ENCODE peak calls at places on chromosomes 1 and 21, in ten cellular contexts. One of them, this sample, is unnamed. For H3K4me1, the result is how much of the 10 kb centered on the place peaks cover.

GRCh38 chr1:207102146-207102545 is 1.9 kb upstream of the C4BPA start:
- DNase-seq in fibroblast of lung: no peak
- DNase-seq in adrenal gland: no peak
- DNase-seq in aorta: no peak
- DNase-seq in PC-3: no peak
- DNase-seq in tibial nerve: no peak
- DNase-seq in cardiac muscle cell: no peak
- DNase-seq in mucosa of descending colon: no peak
- DNase-seq in psoas muscle: no peak
- DNase-seq in CD8-positive, alpha-beta T cell: no peak
- DNase-seq in this sample: no peak

GRCh38 chr1:214518387-214518786 is 33.0 kb downstream of the PTPN14 start:
- DNase-seq in fibroblast of lung: no peak
- DNase-seq in adrenal gland: no peak
- DNase-seq in aorta: no peak
- DNase-seq in PC-3: no peak
- DNase-seq in tibial nerve: no peak
- DNase-seq in cardiac muscle cell: peak
- DNase-seq in mucosa of descending colon: no peak
- DNase-seq in psoas muscle: no peak
- DNase-seq in CD8-positive, alpha-beta T cell: no peak
- DNase-seq in this sample: no peak

GRCh38 chr1:227124461-227124860 is 184.4 kb downstream of the COQ8A start:
- DNase-seq in fibroblast of lung: no peak
- DNase-seq in adrenal gland: no peak
- DNase-seq in aorta: no peak
- DNase-seq in PC-3: no peak
- DNase-seq in tibial nerve: no peak
- DNase-seq in cardiac muscle cell: no peak
- DNase-seq in mucosa of descending colon: no peak
- DNase-seq in psoas muscle: no peak
- DNase-seq in CD8-positive, alpha-beta T cell: no peak
- DNase-seq in this sample: no peak

GRCh38 chr1:158527190-158527815 is 26.9 kb downstream of the OR6Y1 start:
- DNase-seq in fibroblast of lung: peak
- DNase-seq in adrenal gland: no peak
- DNase-seq in aorta: no peak
- DNase-seq in PC-3: peak
- DNase-seq in tibial nerve: no peak
- DNase-seq in cardiac muscle cell: peak
- DNase-seq in mucosa of descending colon: peak
- DNase-seq in psoas muscle: no peak
- DNase-seq in CD8-positive, alpha-beta T cell: no peak
- DNase-seq in this sample: peak

GRCh38 chr1:121516279-121516967 is 331.6 kb downstream of the SRGAP2C start:
- DNase-seq in fibroblast of lung: no peak
- DNase-seq in adrenal gland: peak
- DNase-seq in aorta: peak
- DNase-seq in PC-3: no peak
- DNase-seq in tibial nerve: no peak
- DNase-seq in cardiac muscle cell: no peak
- DNase-seq in mucosa of descending colon: peak
- DNase-seq in psoas muscle: peak
- DNase-seq in CD8-positive, alpha-beta T cell: peak
- DNase-seq in this sample: no peak

GRCh38 chr1:169484107-169484506 is 1.6 kb downstream of the SLC19A2 start:
- DNase-seq in fibroblast of lung: no peak
- DNase-seq in adrenal gland: no peak
- DNase-seq in aorta: no peak
- DNase-seq in PC-3: peak
- DNase-seq in tibial nerve: no peak
- DNase-seq in cardiac muscle cell: no peak
- DNase-seq in mucosa of descending colon: no peak
- DNase-seq in psoas muscle: no peak
- DNase-seq in CD8-positive, alpha-beta T cell: no peak
- DNase-seq in this sample: no peak

GRCh38 chr1:91098299-91098901 is 76.6 kb upstream of the ZNF644 start:
- DNase-seq in fibroblast of lung: no peak
- DNase-seq in adrenal gland: no peak
- DNase-seq in aorta: no peak
- DNase-seq in PC-3: peak
- DNase-seq in tibial nerve: no peak
- DNase-seq in cardiac muscle cell: peak
- DNase-seq in mucosa of descending colon: no peak
- DNase-seq in psoas muscle: no peak
- DNase-seq in CD8-positive, alpha-beta T cell: no peak
- DNase-seq in this sample: no peak

GRCh38 chr1:47569681-47570470 is 132.0 kb downstream of the FOXD2 start:
- DNase-seq in fibroblast of lung: peak
- DNase-seq in adrenal gland: peak
- DNase-seq in aorta: peak
- DNase-seq in PC-3: peak
- DNase-seq in tibial nerve: no peak
- DNase-seq in cardiac muscle cell: peak
- DNase-seq in mucosa of descending colon: peak
- DNase-seq in psoas muscle: peak
- DNase-seq in CD8-positive, alpha-beta T cell: no peak
- DNase-seq in this sample: peak

GRCh38 chr21:45405271-45405818 is 380 bp downstream of the COL18A1 start:
- DNase-seq in fibroblast of lung: no peak
- DNase-seq in adrenal gland: peak
- DNase-seq in aorta: peak
- DNase-seq in PC-3: peak
- DNase-seq in tibial nerve: no peak
- DNase-seq in cardiac muscle cell: peak
- DNase-seq in mucosa of descending colon: no peak
- DNase-seq in psoas muscle: peak
- DNase-seq in CD8-positive, alpha-beta T cell: no peak
- DNase-seq in this sample: peak

GRCh38 chr1:94934551-94934950 is 7.6 kb upstream of the CNN3 start:
- DNase-seq in fibroblast of lung: no peak
- DNase-seq in adrenal gland: no peak
- DNase-seq in aorta: no peak
- DNase-seq in PC-3: no peak
- DNase-seq in tibial nerve: no peak
- DNase-seq in cardiac muscle cell: no peak
- DNase-seq in mucosa of descending colon: no peak
- DNase-seq in psoas muscle: no peak
- DNase-seq in CD8-positive, alpha-beta T cell: no peak
- DNase-seq in this sample: no peak

GRCh38 chr1:165112260-165112659 is 244.3 kb downstream of the LMX1A start:
- DNase-seq in fibroblast of lung: no peak
- DNase-seq in adrenal gland: no peak
- DNase-seq in aorta: no peak
- DNase-seq in PC-3: no peak
- DNase-seq in tibial nerve: no peak
- DNase-seq in cardiac muscle cell: no peak
- DNase-seq in mucosa of descending colon: no peak
- DNase-seq in psoas muscle: no peak
- DNase-seq in CD8-positive, alpha-beta T cell: no peak
- DNase-seq in this sample: no peak

GRCh38 chr1:233704882-233705723 is 91.2 kb downstream of the KCNK1 start:
- DNase-seq in fibroblast of lung: no peak
- DNase-seq in adrenal gland: no peak
- DNase-seq in aorta: no peak
- DNase-seq in PC-3: no peak
- DNase-seq in tibial nerve: no peak
- DNase-seq in cardiac muscle cell: no peak
- DNase-seq in mucosa of descending colon: no peak
- DNase-seq in psoas muscle: no peak
- DNase-seq in CD8-positive, alpha-beta T cell: no peak
- DNase-seq in this sample: no peak

GRCh38 chr1:221045842-221046831 is 166.9 kb downstream of the HLX start:
- DNase-seq in fibroblast of lung: peak
- DNase-seq in adrenal gland: no peak
- DNase-seq in aorta: no peak
- DNase-seq in PC-3: no peak
- DNase-seq in tibial nerve: no peak
- DNase-seq in cardiac muscle cell: no peak
- DNase-seq in mucosa of descending colon: no peak
- DNase-seq in psoas muscle: no peak
- DNase-seq in CD8-positive, alpha-beta T cell: no peak
- DNase-seq in this sample: no peak

DNA sequence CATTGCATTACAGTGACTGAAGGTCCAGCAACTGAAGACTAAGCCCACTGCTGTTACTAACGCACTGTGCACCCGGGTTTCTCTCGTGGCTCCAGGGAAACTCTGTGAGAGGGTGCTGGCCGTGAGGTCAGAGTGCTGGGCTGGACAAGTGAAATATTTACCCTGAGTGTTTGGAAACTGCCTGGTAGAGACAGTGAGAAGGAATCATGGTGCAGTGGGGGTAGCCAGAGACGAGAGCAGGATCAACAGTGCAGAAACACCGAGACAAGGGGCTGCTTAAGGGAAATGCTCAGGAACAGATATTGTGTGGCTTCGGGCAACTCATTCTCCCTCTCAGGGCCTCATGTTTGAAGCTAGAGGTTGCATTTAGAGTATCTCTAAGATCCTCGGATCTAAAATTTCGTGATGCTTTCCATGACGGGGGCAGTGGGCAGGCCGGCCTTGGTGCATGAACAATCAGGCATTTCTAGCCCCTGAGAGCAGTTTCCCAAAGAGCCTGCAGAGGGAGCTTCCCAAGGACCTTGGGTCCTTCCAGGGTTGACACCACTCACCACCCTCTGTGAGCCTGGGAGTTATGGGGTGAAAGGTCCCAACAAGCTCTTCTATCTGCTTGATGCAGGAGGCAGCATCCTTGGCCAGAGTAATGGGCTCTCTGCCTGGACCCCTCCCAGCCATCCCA is 9.7 kb downstream of the CD2 start:
- DNase-seq in fibroblast of lung: no peak
- DNase-seq in adrenal gland: peak
- DNase-seq in aorta: no peak
- DNase-seq in PC-3: peak
- DNase-seq in tibial nerve: no peak
- DNase-seq in cardiac muscle cell: peak
- DNase-seq in mucosa of descending colon: peak
- DNase-seq in psoas muscle: no peak
- DNase-seq in CD8-positive, alpha-beta T cell: peak
- DNase-seq in this sample: peak
- H3K4me1 ChIP-seq in fibroblast of lung: under half
- H3K4me1 ChIP-seq in adrenal gland: under half
- H3K4me1 ChIP-seq in aorta: under half
- H3K4me1 ChIP-seq in PC-3: under half
- H3K4me1 ChIP-seq in tibial nerve: under half
- H3K4me1 ChIP-seq in cardiac muscle cell: under half
- H3K4me1 ChIP-seq in mucosa of descending colon: under half
- H3K4me1 ChIP-seq in psoas muscle: under half
- H3K4me1 ChIP-seq in CD8-positive, alpha-beta T cell: half or more
- H3K4me1 ChIP-seq in this sample: under half

DNA sequence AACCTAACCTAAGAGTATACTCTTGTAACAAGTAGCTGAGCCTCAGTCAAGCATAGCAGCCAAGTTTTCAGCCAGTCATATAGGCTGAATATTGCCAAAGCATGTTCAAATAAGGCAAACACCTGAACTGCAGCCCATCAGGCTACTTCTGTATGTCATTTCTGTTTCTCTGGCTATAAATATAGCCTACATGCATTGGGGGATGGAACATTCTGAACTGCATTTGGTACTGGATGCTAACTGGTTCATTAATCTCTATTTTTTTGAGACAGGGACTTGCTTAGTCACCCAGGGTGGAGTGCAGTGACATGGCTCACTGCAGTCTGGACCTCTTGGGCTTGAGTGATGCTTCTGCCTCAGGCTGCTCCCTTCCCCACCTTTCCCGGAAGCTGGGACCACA is 37.3 kb downstream of the MAST2 start:
- DNase-seq in fibroblast of lung: no peak
- DNase-seq in adrenal gland: no peak
- DNase-seq in aorta: no peak
- DNase-seq in PC-3: peak
- DNase-seq in tibial nerve: no peak
- DNase-seq in cardiac muscle cell: no peak
- DNase-seq in mucosa of descending colon: no peak
- DNase-seq in psoas muscle: no peak
- DNase-seq in CD8-positive, alpha-beta T cell: no peak
- DNase-seq in this sample: no peak
- H3K4me1 ChIP-seq in fibroblast of lung: under half
- H3K4me1 ChIP-seq in adrenal gland: under half
- H3K4me1 ChIP-seq in aorta: under half
- H3K4me1 ChIP-seq in PC-3: under half
- H3K4me1 ChIP-seq in tibial nerve: under half
- H3K4me1 ChIP-seq in cardiac muscle cell: under half
- H3K4me1 ChIP-seq in mucosa of descending colon: under half
- H3K4me1 ChIP-seq in psoas muscle: under half
- H3K4me1 ChIP-seq in CD8-positive, alpha-beta T cell: under half
- H3K4me1 ChIP-seq in this sample: under half

DNA sequence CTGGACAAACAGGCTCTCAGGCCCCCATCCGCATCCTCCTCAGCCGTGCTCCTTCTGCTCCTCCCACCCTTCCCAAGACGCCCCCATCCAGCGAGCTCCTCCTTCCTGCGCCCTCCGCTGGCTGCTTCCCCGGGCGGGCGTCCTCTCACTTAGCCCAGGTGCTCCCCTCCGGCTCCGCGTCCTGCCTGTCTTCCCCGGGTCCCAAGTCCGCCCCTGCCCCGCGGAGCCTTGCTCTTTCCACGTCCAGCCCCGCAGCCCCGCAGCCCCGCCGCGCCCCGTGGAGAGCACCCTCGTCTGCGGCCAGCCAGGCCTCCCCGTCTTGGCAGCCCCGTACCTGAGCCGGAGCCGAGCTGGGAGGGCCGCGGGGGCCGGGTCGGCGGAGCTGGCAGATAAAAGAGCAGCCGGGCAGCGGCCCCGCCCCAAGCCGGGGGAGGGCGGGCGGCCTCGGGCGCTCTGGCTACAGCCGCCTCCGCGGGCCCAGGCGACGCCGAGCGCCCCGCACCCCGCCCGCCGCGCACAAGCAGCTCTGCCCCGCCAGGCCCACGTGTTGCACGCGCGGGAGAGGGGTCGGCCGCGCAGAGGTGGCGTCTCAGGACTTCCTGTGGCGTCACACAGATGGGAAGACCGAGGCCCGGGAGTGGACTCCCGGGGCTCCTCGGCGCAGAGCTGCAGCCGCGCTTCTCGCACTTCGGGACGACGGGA is at the start of gene PAQR7:
- DNase-seq in fibroblast of lung: peak
- DNase-seq in adrenal gland: peak
- DNase-seq in aorta: peak
- DNase-seq in PC-3: peak
- DNase-seq in tibial nerve: peak
- DNase-seq in cardiac muscle cell: peak
- DNase-seq in mucosa of descending colon: peak
- DNase-seq in psoas muscle: peak
- DNase-seq in CD8-positive, alpha-beta T cell: peak
- DNase-seq in this sample: peak
- H3K4me1 ChIP-seq in fibroblast of lung: under half
- H3K4me1 ChIP-seq in adrenal gland: half or more
- H3K4me1 ChIP-seq in aorta: under half
- H3K4me1 ChIP-seq in PC-3: under half
- H3K4me1 ChIP-seq in tibial nerve: under half
- H3K4me1 ChIP-seq in cardiac muscle cell: under half
- H3K4me1 ChIP-seq in mucosa of descending colon: under half
- H3K4me1 ChIP-seq in psoas muscle: under half
- H3K4me1 ChIP-seq in CD8-positive, alpha-beta T cell: under half
- H3K4me1 ChIP-seq in this sample: under half

DNA sequence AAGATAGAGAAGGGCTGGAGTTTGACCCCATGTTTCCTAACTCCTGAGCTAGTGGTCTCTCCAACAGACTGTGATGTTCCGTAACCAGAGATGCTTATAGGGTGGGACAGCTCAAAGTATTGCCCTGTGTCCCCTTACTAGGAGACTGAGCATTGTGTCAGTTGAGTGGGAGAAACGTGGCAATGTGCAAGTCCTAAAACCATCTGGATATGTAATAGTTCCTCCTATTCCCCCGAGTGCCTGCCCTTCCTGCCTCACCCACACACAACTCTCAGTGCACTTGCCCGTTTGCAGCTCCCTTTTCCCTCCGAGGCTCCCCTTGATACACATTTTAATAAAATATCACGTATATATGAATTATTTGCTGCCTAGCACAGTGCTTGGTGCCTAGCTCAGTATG is 3.4 kb downstream of the PIGV start:
- DNase-seq in fibroblast of lung: no peak
- DNase-seq in adrenal gland: no peak
- DNase-seq in aorta: no peak
- DNase-seq in PC-3: no peak
- DNase-seq in tibial nerve: no peak
- DNase-seq in cardiac muscle cell: no peak
- DNase-seq in mucosa of descending colon: no peak
- DNase-seq in psoas muscle: no peak
- DNase-seq in CD8-positive, alpha-beta T cell: no peak
- DNase-seq in this sample: no peak
- H3K4me1 ChIP-seq in fibroblast of lung: under half
- H3K4me1 ChIP-seq in adrenal gland: under half
- H3K4me1 ChIP-seq in aorta: under half
- H3K4me1 ChIP-seq in PC-3: under half
- H3K4me1 ChIP-seq in tibial nerve: under half
- H3K4me1 ChIP-seq in cardiac muscle cell: under half
- H3K4me1 ChIP-seq in mucosa of descending colon: under half
- H3K4me1 ChIP-seq in psoas muscle: under half
- H3K4me1 ChIP-seq in CD8-positive, alpha-beta T cell: under half
- H3K4me1 ChIP-seq in this sample: under half

This sample was measured in Caco-2.